ENCODE peak calls at places on chromosomes 6 and 20, in five cellular contexts. One of them, this sample, is unnamed. For H3K4me1 and H3K9me3, the result is how much of the 10 kb centered on the place peaks cover.

GRCh38 chr20:46118481-46119020 is 437 bp downstream of the CD40 start:
- DNase-seq in HCT116: no peak
- DNase-seq in HepG2: no peak
- DNase-seq in H1: peak
- DNase-seq in GM12878: no peak
- DNase-seq in this sample: no peak

GRCh38 chr20:15336011-15336410 is 998.6 kb upstream of the FLRT3 start:
- DNase-seq in HCT116: no peak
- DNase-seq in HepG2: no peak
- DNase-seq in H1: no peak
- DNase-seq in GM12878: no peak
- DNase-seq in this sample: no peak

GRCh38 chr20:37758332-37758731 is 64.5 kb downstream of the CTNNBL1 start:
- DNase-seq in HCT116: no peak
- DNase-seq in HepG2: peak
- DNase-seq in H1: peak
- DNase-seq in GM12878: no peak
- DNase-seq in this sample: no peak

GRCh38 chr20:4740774-4741431 is 19.2 kb downstream of the PRND start:
- DNase-seq in HCT116: peak
- DNase-seq in HepG2: peak
- DNase-seq in H1: peak
- DNase-seq in GM12878: no peak
- DNase-seq in this sample: no peak

GRCh38 chr20:41047279-41047974 is 18.8 kb downstream of the TOP1 start:
- DNase-seq in HCT116: no peak
- DNase-seq in HepG2: no peak
- DNase-seq in H1: no peak
- DNase-seq in GM12878: no peak
- DNase-seq in this sample: no peak

GRCh38 chr20:59515013-59515905 is 89.1 kb upstream of the PHACTR3 start:
- DNase-seq in HCT116: peak
- DNase-seq in HepG2: peak
- DNase-seq in H1: peak
- DNase-seq in GM12878: no peak
- DNase-seq in this sample: no peak

GRCh38 chr6:49923826-49924225 is 40.1 kb downstream of the DEFB114 start:
- DNase-seq in HCT116: no peak
- DNase-seq in HepG2: no peak
- DNase-seq in H1: no peak
- DNase-seq in GM12878: no peak
- DNase-seq in this sample: no peak

GRCh38 chr20:58647814-58648501 is 3.1 kb upstream of the STX16 start:
- DNase-seq in HCT116: no peak
- DNase-seq in HepG2: no peak
- DNase-seq in H1: peak
- DNase-seq in GM12878: no peak
- DNase-seq in this sample: no peak

GRCh38 chr6:112233864-112234263 is 20.5 kb downstream of the LAMA4 start:
- DNase-seq in HCT116: no peak
- DNase-seq in HepG2: no peak
- DNase-seq in H1: no peak
- DNase-seq in GM12878: no peak
- DNase-seq in this sample: no peak

GRCh38 chr6:105459884-105460283 is 57.0 kb upstream of the PREP start:
- DNase-seq in HCT116: no peak
- DNase-seq in HepG2: no peak
- DNase-seq in H1: no peak
- DNase-seq in GM12878: peak
- DNase-seq in this sample: no peak

GRCh38 chr6:119020597-119021561 is 57.6 kb downstream of the FAM184A start:
- DNase-seq in HCT116: no peak
- DNase-seq in HepG2: no peak
- DNase-seq in H1: no peak
- DNase-seq in GM12878: no peak
- DNase-seq in this sample: no peak

GRCh38 chr20:1631309-1632227 is 11.8 kb upstream of the SIRPB1 start:
- DNase-seq in HCT116: no peak
- DNase-seq in HepG2: no peak
- DNase-seq in H1: no peak
- DNase-seq in GM12878: no peak
- DNase-seq in this sample: no peak

GRCh38 chr6:45432944-45433343 is 55.2 kb upstream of the SUPT3H start:
- DNase-seq in HCT116: no peak
- DNase-seq in HepG2: no peak
- DNase-seq in H1: no peak
- DNase-seq in GM12878: no peak
- DNase-seq in this sample: no peak

GRCh38 chr20:25126204-25126603 is 44.3 kb upstream of the VSX1 start:
- DNase-seq in HCT116: no peak
- DNase-seq in HepG2: no peak
- DNase-seq in H1: peak
- DNase-seq in GM12878: no peak
- DNase-seq in this sample: no peak

GRCh38 chr6:150212745-150213144 is 69.9 kb downstream of the PPP1R14C start:
- DNase-seq in HCT116: no peak
- DNase-seq in HepG2: no peak
- DNase-seq in H1: no peak
- DNase-seq in GM12878: no peak
- DNase-seq in this sample: no peak

GRCh38 chr20:35663813-35664543 is 722 bp downstream of the CPNE1 start:
- DNase-seq in HCT116: peak
- DNase-seq in HepG2: peak
- DNase-seq in H1: peak
- DNase-seq in GM12878: no peak
- DNase-seq in this sample: no peak

GRCh38 chr6:53524455-53524815 is 20.5 kb downstream of the GCLC start:
- DNase-seq in HCT116: no peak
- DNase-seq in HepG2: no peak
- DNase-seq in H1: no peak
- DNase-seq in GM12878: no peak
- DNase-seq in this sample: no peak

GRCh38 chr6:137967689-137968467 is 100.8 kb downstream of the TNFAIP3 start:
- DNase-seq in HCT116: no peak
- DNase-seq in HepG2: no peak
- DNase-seq in H1: no peak
- DNase-seq in GM12878: no peak
- DNase-seq in this sample: no peak

GRCh38 chr6:89073014-89073620 is 7.4 kb upstream of the PNRC1 start:
- DNase-seq in HCT116: no peak
- DNase-seq in HepG2: peak
- DNase-seq in H1: no peak
- DNase-seq in GM12878: no peak
- DNase-seq in this sample: no peak

GRCh38 chr6:119510246-119510645 is 160.7 kb upstream of the MAN1A1 start:
- DNase-seq in HCT116: no peak
- DNase-seq in HepG2: no peak
- DNase-seq in H1: no peak
- DNase-seq in GM12878: no peak
- DNase-seq in this sample: no peak

GRCh38 chr6:154751020-154751800 is 18.0 kb downstream of the SCAF8 start:
- DNase-seq in HCT116: no peak
- DNase-seq in HepG2: no peak
- DNase-seq in H1: no peak
- DNase-seq in GM12878: no peak
- DNase-seq in this sample: no peak
- H3K4me1 ChIP-seq in HCT116: under half
- H3K4me1 ChIP-seq in HepG2: under half
- H3K4me1 ChIP-seq in H1: under half
- H3K4me1 ChIP-seq in GM12878: under half
- H3K4me1 ChIP-seq in this sample: under half

GRCh38 chr20:21702001-21702400 is 3.5 kb upstream of the PAX1 start:
- DNase-seq in HCT116: no peak
- DNase-seq in HepG2: no peak
- DNase-seq in H1: no peak
- DNase-seq in GM12878: no peak
- DNase-seq in this sample: no peak
- H3K9me3 ChIP-seq in HCT116: under half
- H3K9me3 ChIP-seq in HepG2: under half
- H3K9me3 ChIP-seq in H1: under half
- H3K9me3 ChIP-seq in GM12878: under half
- H3K9me3 ChIP-seq in this sample: under half

GRCh38 chr20:10984899-10985298 is 311.1 kb upstream of the JAG1 start:
- DNase-seq in HCT116: no peak
- DNase-seq in HepG2: no peak
- DNase-seq in H1: no peak
- DNase-seq in GM12878: no peak
- DNase-seq in this sample: no peak
- TF ChIP-seq SIN3A in HCT116: no peak
- TF ChIP-seq SIN3A in HepG2: no peak
- TF ChIP-seq SIN3A in H1: no peak
- TF ChIP-seq SIN3A in GM12878: no peak
- TF ChIP-seq SIN3A in this sample: no peak

DNA sequence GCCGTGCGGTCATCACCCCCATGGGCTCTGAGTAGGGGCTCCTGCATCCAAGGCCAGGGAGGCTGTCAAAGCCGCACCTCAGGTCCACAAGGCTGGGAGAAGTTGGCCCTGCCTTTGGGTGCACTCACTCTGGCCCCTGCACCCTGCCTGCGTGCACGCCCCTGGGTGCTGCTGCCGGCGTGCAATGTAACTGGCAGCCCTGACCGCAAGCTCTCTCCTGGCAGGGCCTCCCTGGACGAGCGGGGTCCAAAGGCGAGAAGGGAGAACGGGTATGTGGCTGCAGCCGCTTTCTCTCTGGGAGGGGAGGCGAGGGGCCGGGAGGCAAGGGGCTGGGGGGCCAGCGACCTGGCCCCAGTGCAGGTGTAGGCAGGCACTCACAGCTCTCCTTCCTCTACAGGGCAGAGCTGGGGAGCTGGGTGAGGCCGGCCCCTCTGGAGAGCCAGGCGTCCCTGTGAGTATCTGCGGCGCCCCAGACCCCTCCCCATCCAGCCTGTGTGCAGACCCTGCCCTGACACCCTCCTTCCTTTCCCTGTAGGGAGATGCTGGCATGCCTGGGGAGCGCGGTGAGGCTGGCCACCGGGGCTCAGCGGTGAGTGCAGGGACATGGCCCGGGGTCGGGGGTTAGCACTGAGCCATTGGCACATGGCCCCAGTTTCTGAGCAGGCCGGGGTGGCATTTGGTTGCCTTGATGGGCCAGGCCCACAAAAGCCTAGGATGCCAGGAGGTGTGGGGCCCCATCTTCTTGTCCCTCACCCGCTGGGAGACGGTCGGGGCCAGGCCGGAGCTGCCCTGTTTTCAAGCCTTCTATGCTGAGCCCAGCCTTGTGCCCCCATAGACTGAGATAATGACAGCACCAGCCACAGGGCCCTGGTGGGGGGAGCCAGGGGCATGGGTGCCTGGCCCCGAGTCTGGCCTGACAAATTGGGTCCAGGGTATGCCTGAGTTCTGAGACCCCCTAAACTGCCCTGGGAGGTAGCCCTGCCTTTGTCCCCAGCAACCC is 12.7 kb downstream of the COL9A3 start:
- DNase-seq in HCT116: no peak
- DNase-seq in HepG2: no peak
- DNase-seq in H1: no peak
- DNase-seq in GM12878: no peak
- DNase-seq in this sample: no peak
- H3K4me1 ChIP-seq in HCT116: under half
- H3K4me1 ChIP-seq in HepG2: under half
- H3K4me1 ChIP-seq in H1: under half
- H3K4me1 ChIP-seq in GM12878: under half
- H3K4me1 ChIP-seq in this sample: under half

GRCh38 chr20:29443819-29444218 is 1813.6 kb upstream of the DEFB115 start:
- DNase-seq in HCT116: no peak
- DNase-seq in HepG2: no peak
- DNase-seq in H1: no peak
- DNase-seq in GM12878: peak
- DNase-seq in this sample: no peak
- H3K9me3 ChIP-seq in HCT116: under half
- H3K9me3 ChIP-seq in HepG2: under half
- H3K9me3 ChIP-seq in H1: under half
- H3K9me3 ChIP-seq in GM12878: under half
- H3K9me3 ChIP-seq in this sample: under half

GRCh38 chr6:157896931-157897330 is 73.9 kb downstream of the SNX9 start:
- DNase-seq in HCT116: no peak
- DNase-seq in HepG2: no peak
- DNase-seq in H1: no peak
- DNase-seq in GM12878: no peak
- DNase-seq in this sample: no peak

GRCh38 chr6:157892363-157892878 is 69.4 kb downstream of the SNX9 start:
- DNase-seq in HCT116: no peak
- DNase-seq in HepG2: no peak
- DNase-seq in H1: no peak
- DNase-seq in GM12878: no peak
- DNase-seq in this sample: no peak

GRCh38 chr6:157895585-157895984 is 72.5 kb downstream of the SNX9 start:
- DNase-seq in HCT116: no peak
- DNase-seq in HepG2: no peak
- DNase-seq in H1: no peak
- DNase-seq in GM12878: no peak
- DNase-seq in this sample: no peak

GRCh38 chr6:157891544-157892362 is 68.7 kb downstream of the SNX9 start:
- DNase-seq in HCT116: no peak
- DNase-seq in HepG2: no peak
- DNase-seq in H1: no peak
- DNase-seq in GM12878: no peak
- DNase-seq in this sample: no peak

GRCh38 chr6:157893238-157893637 is 70.2 kb downstream of the SNX9 start:
- DNase-seq in HCT116: no peak
- DNase-seq in HepG2: no peak
- DNase-seq in H1: no peak
- DNase-seq in GM12878: no peak
- DNase-seq in this sample: no peak
- TF ChIP-seq SIN3A in HCT116: no peak
- TF ChIP-seq SIN3A in HepG2: no peak
- TF ChIP-seq SIN3A in H1: no peak
- TF ChIP-seq SIN3A in GM12878: no peak
- TF ChIP-seq SIN3A in this sample: no peak

DNA sequence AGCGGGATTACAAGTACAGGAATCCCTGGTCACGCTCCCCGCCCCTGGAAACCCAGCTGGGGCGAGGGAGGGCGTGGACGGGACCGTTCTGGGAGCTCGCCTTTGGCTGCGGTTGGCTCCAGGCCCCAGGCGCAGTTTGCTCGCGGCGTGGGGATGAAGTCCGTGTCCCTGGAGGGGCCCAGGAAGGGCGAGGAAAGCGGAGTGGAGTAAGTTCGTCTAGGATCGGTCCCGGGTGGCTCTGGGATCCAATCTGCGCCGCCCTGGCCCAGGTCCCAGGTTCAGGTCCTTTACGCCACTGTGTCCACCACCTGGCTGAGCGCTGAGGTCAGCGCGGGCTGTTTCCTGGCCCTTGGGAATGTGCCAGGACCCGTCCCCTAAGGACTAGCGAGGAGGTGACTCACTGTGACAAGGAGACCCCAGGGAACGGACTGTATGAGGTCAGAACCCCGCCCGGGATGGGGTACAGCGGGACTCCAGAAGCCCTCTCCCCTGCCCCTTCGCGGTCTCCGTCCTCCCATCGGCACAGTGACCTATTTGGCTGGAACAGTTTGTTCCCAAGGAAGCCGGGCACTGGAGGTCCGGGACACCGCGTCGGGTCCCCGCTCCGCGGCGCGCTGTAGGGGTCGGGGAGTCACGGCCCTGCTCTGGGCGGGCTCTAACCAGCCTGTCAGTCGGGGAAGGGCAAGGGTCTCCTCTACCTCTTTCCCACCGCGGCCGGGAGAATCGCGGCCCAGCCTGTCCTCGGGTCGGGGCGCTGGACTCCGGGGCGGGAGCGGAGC is 718 bp downstream of the CDKN1A start:
- DNase-seq in HCT116: no peak
- DNase-seq in HepG2: peak
- DNase-seq in H1: peak
- DNase-seq in GM12878: no peak
- DNase-seq in this sample: no peak
- H3K4me1 ChIP-seq in HCT116: half or more
- H3K4me1 ChIP-seq in HepG2: half or more
- H3K4me1 ChIP-seq in H1: under half
- H3K4me1 ChIP-seq in GM12878: under half
- H3K4me1 ChIP-seq in this sample: under half